ENCODE peak calls at places on chromosomes 2 and 18, in nine cellular contexts. S, N, L, B, U, F, V, K and M are unnamed samples.

GRCh38 chr2:240225660-240226475 is 85.4 kb upstream of the OTOS start:
- DNase-seq in S (no peak), N (no peak), L (no peak), B (peak; percentile 2), U (no peak), F (no peak), V (no peak), K (peak; percentile 21), M (no peak)

GRCh38 chr2:206989306-206989705 is 50.0 kb downstream of the CPO start:
- DNase-seq in S (no peak), N (peak; percentile 43), L (no peak), B (peak; percentile 25), U (no peak), F (peak; percentile 57), V (peak; percentile 39), K (no peak), M (peak; percentile 55)

GRCh38 chr2:240556553-240557100 is 1.2 kb downstream of the ANKMY1 start:
- DNase-seq in S (no peak), N (peak; percentile 30), L (peak; percentile 37), B (peak; percentile 18), U (peak; percentile 44), F (peak; percentile 59), V (peak; percentile 71), K (no peak), M (peak; percentile 46)

GRCh38 chr18:36572135-36572856 is 256.5 kb downstream of the TPGS2 start:
- DNase-seq in S (no peak), N (peak; percentile 68), L (peak; percentile 49), B (no peak), U (peak; percentile 60), F (no peak), V (peak; percentile 28), K (no peak), M (no peak)

GRCh38 chr2:159090514-159091201 is 122.2 kb downstream of the TANC1 start:
- DNase-seq in S (no peak), N (no peak), L (peak; percentile 38), B (no peak), U (no peak), F (no peak), V (no peak), K (no peak), M (no peak)

GRCh38 chr2:17309741-17310339 is 208.4 kb downstream of the RAD51AP2 start:
- DNase-seq in S (no peak), N (peak; percentile 54), L (peak; percentile 49), B (peak; percentile 11), U (no peak), F (no peak), V (peak; percentile 81), K (no peak), M (peak; percentile 47)

GRCh38 chr2:101012706-101013181 is 10.7 kb downstream of the RPL31 start:
- DNase-seq in S (peak; percentile 46), N (peak; percentile 49), L (peak; percentile 45), B (no peak), U (no peak), F (no peak), V (peak; percentile 52), K (no peak), M (no peak)

GRCh38 chr18:75132931-75133525 is 75.9 kb downstream of the PTGR3 start:
- DNase-seq in S (no peak), N (no peak), L (no peak), B (no peak), U (no peak), F (no peak), V (no peak), K (no peak), M (no peak)

GRCh38 chr2:146984014-146984413 is 860.8 kb upstream of the ACVR2A start:
- DNase-seq in S (no peak), N (no peak), L (no peak), B (no peak), U (no peak), F (no peak), V (no peak), K (no peak), M (no peak)

GRCh38 chr2:211216221-211216620 is 659.8 kb downstream of the CPS1 start:
- DNase-seq in S (no peak), N (no peak), L (no peak), B (no peak), U (no peak), F (no peak), V (peak; percentile 13), K (no peak), M (no peak)
- TF ChIP-seq CTCF in S (no peak), N (peak; percentile 24), L (no peak), B (no peak), U (no peak), F (peak; percentile 42), V (no peak), K (no peak), M (no peak)

GRCh38 chr2:20350753-20351554 is at the start of gene PUM2:
- DNase-seq in S (peak; percentile 91), N (peak; percentile 96), L (peak; percentile 94), B (peak; percentile 93), U (peak; percentile 97), F (peak; percentile 96), V (peak; percentile 98), K (peak; percentile 96), M (peak; percentile 97)
- TF ChIP-seq POLR2A in S (peak; percentile 31), N (peak; percentile 96), L (no peak), B (no peak), U (peak; percentile 80), F (peak; percentile 74), V (peak; percentile 95), K (peak; percentile 69), M (peak; percentile 80)

GRCh38 chr2:46298272-46298521 is 990 bp downstream of the EPAS1 start:
- DNase-seq in S (no peak), N (no peak), L (no peak), B (no peak), U (no peak), F (no peak), V (no peak), K (no peak), M (no peak)

GRCh38 chr2:46299365-46300263 is 2.4 kb downstream of the EPAS1 start:
- DNase-seq in S (peak; percentile 74), N (peak; percentile 84), L (peak; percentile 62), B (peak; percentile 78), U (peak; percentile 71), F (peak; percentile 87), V (peak; percentile 77), K (peak; percentile 88), M (no peak)

GRCh38 chr2:46297546-46298271 is 502 bp downstream of the EPAS1 start:
- DNase-seq in S (peak; percentile 73), N (peak; percentile 93), L (no peak), B (peak; percentile 82), U (peak; percentile 74), F (peak; percentile 95), V (peak; percentile 74), K (peak; percentile 75), M (peak; percentile 93)

GRCh38 chr2:46300406-46300832 is 3.2 kb downstream of the EPAS1 start:
- DNase-seq in S (no peak), N (peak; percentile 43), L (no peak), B (no peak), U (no peak), F (no peak), V (no peak), K (no peak), M (peak; percentile 82)

DNA sequence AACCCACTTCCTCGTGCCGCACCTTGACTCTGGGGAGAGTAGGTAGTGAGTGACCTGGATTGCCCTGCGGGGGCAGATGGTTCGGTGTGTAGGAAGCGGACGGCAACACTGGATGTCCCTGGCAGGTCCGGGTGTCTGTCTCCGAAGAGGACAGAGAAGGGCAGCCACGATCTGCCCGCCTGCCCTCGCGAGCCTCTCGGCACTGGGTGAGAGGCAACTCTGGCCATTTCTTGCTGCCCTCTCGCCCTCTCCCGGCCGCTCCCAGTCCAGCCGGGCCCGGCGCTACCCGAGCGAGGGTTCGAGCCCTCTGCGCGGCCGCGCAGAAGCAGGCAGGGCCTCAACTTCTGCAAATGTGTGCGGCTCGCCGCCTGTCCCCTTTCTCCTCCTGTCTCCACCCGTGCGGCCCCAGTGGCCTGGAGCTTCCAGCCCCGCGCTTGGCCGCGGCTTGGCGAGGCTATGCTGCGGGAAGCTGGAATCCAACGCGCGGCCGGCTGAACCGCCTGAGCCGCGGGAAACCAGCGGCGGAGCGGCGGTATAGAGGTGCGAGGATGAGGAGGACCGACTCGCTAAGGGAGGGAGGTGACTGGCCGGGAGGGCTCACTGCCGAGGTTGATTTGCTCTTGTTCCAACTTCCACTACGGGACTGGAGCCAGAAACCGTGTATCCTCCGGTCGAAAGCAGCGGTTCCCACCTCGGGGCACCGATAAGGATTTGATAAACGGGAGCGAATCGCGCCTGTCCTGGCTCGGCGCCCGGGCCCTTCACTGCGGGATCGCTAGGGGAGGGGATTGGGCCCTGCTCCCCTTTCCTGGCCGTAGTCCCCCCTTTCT is 1.5 kb downstream of the EPAS1 start:
- DNase-seq in S (peak; percentile 72), N (peak; percentile 81), L (peak; percentile 47), B (peak; percentile 76), U (peak; percentile 78), F (peak; percentile 87), V (peak; percentile 69), K (peak; percentile 77), M (peak; percentile 76)
- TF ChIP-seq CTCF in S (no peak), N (peak; percentile 33), L (peak; percentile 38), B (peak; percentile 11), U (no peak), F (peak; percentile 34), V (peak; percentile 41), K (no peak), M (peak; percentile 30)

DNA sequence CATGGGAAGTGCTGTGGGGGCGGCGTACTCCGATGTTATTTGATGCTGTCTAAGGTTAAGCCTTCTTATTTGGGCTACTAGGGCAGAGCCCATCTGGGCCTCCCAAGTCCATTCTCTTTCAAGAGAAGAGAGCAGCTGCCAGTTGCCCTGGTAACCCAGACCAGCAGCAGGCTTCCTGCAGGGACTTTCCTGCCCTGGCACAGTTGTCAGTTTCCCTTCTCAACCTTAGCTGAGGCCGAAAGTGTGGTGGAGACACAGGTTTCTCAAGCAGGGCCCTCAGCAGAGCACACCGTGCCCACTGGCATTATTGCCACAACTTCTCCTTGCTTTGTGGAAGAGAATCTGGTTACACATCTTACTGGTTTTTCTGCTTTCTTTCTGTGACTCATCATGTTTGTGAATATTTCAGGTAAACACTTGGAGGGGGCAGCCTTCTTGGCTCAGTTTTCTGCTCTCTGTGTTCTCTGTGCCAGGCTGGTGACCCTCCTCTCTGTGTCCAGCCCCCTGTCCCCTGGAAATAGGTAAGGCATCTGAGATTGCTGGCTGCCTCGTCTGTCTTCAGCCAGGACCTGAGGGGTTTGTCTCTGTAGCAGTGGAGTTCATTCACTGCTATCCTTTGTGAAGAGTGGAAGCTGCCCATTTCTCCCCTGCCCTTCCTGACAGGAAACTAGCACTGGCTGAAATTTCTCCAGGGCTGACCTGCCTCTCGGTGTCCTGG is 111.0 kb downstream of the B3GNT2 start:
- DNase-seq in S (peak; percentile 25), N (peak; percentile 32), L (peak; percentile 6), B (no peak), U (no peak), F (no peak), V (no peak), K (no peak), M (no peak)
- TF ChIP-seq POLR2A in S (no peak), N (no peak), L (no peak), B (no peak), U (no peak), F (no peak), V (no peak), K (no peak), M (no peak)

DNA sequence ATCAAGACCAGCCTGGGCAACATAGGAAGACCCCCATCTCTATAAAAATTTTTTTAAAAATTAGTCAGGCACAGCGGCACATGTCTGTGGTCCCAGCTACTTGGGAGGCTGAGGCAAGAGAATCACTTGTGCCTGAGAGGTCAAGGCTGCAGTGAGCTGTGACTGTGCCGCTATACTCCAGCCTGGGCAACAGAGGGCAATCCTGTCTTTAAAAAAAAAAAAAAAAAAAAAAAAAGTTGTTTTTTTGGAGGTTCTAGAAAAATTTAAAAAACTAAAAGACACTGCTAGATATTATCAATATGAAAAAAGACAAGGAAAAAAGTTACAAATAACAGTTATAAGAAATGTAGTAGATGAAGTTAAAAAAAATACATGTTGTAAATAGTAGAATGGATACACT is 56.1 kb upstream of the C2orf15 start:
- DNase-seq in S (no peak), N (peak; percentile 7), L (no peak), B (no peak), U (no peak), F (no peak), V (peak; percentile 36), K (no peak), M (no peak)
- TF ChIP-seq CTCF in S (no peak), N (no peak), L (peak; percentile 14), B (no peak), U (no peak), F (peak; percentile 22), V (peak; percentile 26), K (no peak), M (no peak)